ENCODE peak calls at places on chromosome 4, in five cellular contexts. C is IMR-90, R is mesendoderm, O is neuronal stem cell, H is H9. T is an unnamed sample.

GRCh38 chr4:120731561-120731960 is 191.0 kb downstream of the PRDM5 start:
- DNase-seq in C (peak; percentile 18), R (peak; percentile 86), O (no peak), H (no peak), T (no peak)

GRCh38 chr4:79294064-79294463 is 31.8 kb downstream of the NAA11 start:
- DNase-seq in C (no peak), R (peak; percentile 13), O (no peak), H (no peak), T (no peak)

GRCh38 chr4:173656898-173657297 is 126.9 kb upstream of the HAND2 start:
- DNase-seq in C (no peak), R (no peak), O (no peak), H (no peak), T (no peak)

GRCh38 chr4:156113138-156113537 is 159.5 kb upstream of the CTSO start:
- DNase-seq in C (no peak), R (peak; percentile 26), O (no peak), H (no peak), T (no peak)

GRCh38 chr4:85761803-85762202 is 286.9 kb downstream of the ARHGAP24 start:
- DNase-seq in C (peak; percentile 82), R (no peak), O (no peak), H (no peak), T (no peak)

GRCh38 chr4:158856852-158857251 is 88.0 kb downstream of the FNIP2 start:
- DNase-seq in C (peak; percentile 68), R (peak; percentile 48), O (no peak), H (no peak), T (no peak)

GRCh38 chr4:69078852-69079251 is 17.4 kb upstream of the UGT2B7 start:
- DNase-seq in C (no peak), R (no peak), O (no peak), H (peak; percentile 45), T (no peak)

GRCh38 chr4:30989508-30989907 is 269.3 kb downstream of the PCDH7 start:
- DNase-seq in C (no peak), R (no peak), O (no peak), H (no peak), T (no peak)

GRCh38 chr4:144695721-144696120 is 49.8 kb downstream of the HHIP start:
- DNase-seq in C (no peak), R (no peak), O (no peak), H (no peak), T (no peak)

GRCh38 chr4:81786063-81786763 is 314.5 kb upstream of the RASGEF1B start:
- DNase-seq in C (no peak), R (no peak), O (no peak), H (no peak), T (no peak)

GRCh38 chr4:81648576-81649272 is 177.0 kb upstream of the RASGEF1B start:
- DNase-seq in C (no peak), R (no peak), O (no peak), H (no peak), T (no peak)

GRCh38 chr4:98601719-98602118 is 56.7 kb downstream of the TSPAN5 start:
- DNase-seq in C (no peak), R (no peak), O (no peak), H (no peak), T (no peak)

GRCh38 chr4:84952004-84952403 is 14.5 kb downstream of the WDFY3 start:
- DNase-seq in C (peak; percentile 78), R (no peak), O (no peak), H (no peak), T (no peak)

GRCh38 chr4:86892639-86892965 is 380 bp upstream of the C4orf36 start:
- DNase-seq in C (no peak), R (no peak), O (no peak), H (no peak), T (no peak)
- H4K8ac ChIP-seq in C (peak overlapping the region; percentile 72), R (no peak overlapping the region), O (no peak overlapping the region), H (no peak overlapping the region), T (peak overlapping the region; percentile 97)

GRCh38 chr4:143185253-143186107 is 763 bp downstream of the USP38 start:
- DNase-seq in C (peak; percentile 8), R (peak; percentile 65), O (peak; percentile 23), H (peak; percentile 56), T (peak; percentile 66)
- H4K8ac ChIP-seq in C (peak overlapping the region; percentile 83), R (no peak overlapping the region), O (no peak overlapping the region), H (no peak overlapping the region), T (peak overlapping the region; percentile 90)

DNA sequence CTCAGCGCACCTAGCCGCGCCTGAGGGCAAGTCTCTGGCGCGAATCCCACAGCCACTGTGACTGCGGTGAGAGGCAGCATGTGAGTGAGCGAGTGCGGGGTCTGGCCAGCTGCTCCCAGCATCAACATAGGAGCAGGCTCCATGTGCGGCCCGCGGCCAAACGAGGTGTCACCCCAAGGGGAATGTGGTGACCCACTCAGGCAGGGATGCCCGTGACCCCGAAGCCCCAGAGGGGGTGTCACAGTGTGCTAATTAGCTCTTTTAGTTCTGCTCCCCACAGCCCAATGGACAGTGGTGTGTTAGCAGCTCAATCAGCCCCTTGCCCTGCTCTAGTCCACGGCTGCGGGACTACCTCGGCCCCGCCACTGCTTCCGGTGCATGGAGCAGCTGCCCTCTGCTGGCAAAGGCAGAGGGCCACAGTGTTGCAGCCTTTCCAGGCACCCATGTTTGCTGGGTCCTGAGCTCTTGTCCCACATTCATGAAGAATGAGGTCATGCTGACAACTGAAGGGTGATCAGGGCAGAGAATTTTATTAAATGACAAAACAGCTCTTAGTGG is 61.4 kb downstream of the AGA start:
- DNase-seq in C (no peak), R (peak; percentile 91), O (no peak), H (peak; percentile 93), T (peak; percentile 72)
- H4K8ac ChIP-seq in C (no peak overlapping the region), R (no peak overlapping the region), O (no peak overlapping the region), H (no peak overlapping the region), T (peak overlapping the region; percentile 0)

GRCh38 chr4:92091335-92091734 is 212.4 kb upstream of the GRID2 start:
- DNase-seq in C (no peak), R (peak; percentile 87), O (no peak), H (peak; percentile 61), T (peak; percentile 61)

GRCh38 chr4:92090887-92091286 is 212.9 kb upstream of the GRID2 start:
- DNase-seq in C (no peak), R (no peak), O (no peak), H (no peak), T (no peak)
- H4K8ac ChIP-seq in C (no peak overlapping the region), R (no peak overlapping the region), O (no peak overlapping the region), H (no peak overlapping the region), T (no peak overlapping the region)

GRCh38 chr4:151099226-151099975 is at the start of gene RPS3A:
- DNase-seq in C (peak; percentile 98), R (peak; percentile 99), O (peak; percentile 95), H (peak; percentile 98), T (peak; percentile 100)
- H4K8ac ChIP-seq in C (peak within 1 kb of the TSS; percentile 99), R (peak within 1 kb of the TSS; percentile 88), O (no peak within 1 kb of the TSS), H (no peak within 1 kb of the TSS), T (peak within 1 kb of the TSS; percentile 99)

T was measured in H1.